ENCODE peak calls at places on chromosomes 16 and 17, in nine cellular contexts. U is stomach, O is ovary, K is right lobe of liver, J is transverse colon, V is upper lobe of left lung, I is A549, Q is heart left ventricle, H is uterus. R is an unnamed sample. For H3K4me1, the result is how much of the 10 kb centered on the place peaks cover.

GRCh38 chr17:29682054-29682453 is 59.3 kb upstream of the CORO6 start:
- DNase-seq in J (no peak), K (no peak), I (no peak), V (no peak), Q (no peak), U (no peak), H (no peak), O (no peak), R (no peak)

GRCh38 chr17:78624461-78625216 is 47.4 kb upstream of the DNAH17 start:
- DNase-seq in K (no peak), H (no peak), I (no peak), U (no peak), J (no peak), Q (no peak), O (no peak), V (no peak), R (peak)

GRCh38 chr17:76562734-76563148 is 22.9 kb downstream of the PRCD start:
- DNase-seq in H (peak), U (no peak), Q (no peak), K (no peak), V (no peak), O (peak), J (no peak), I (no peak), R (no peak)

GRCh38 chr16:67445913-67446907 is 15.3 kb downstream of the HSD11B2 start:
- DNase-seq in V (peak), I (no peak), K (peak), J (peak), Q (peak), O (peak), H (peak), U (peak), R (no peak)

GRCh38 chr17:77728022-77728671 is 230.4 kb upstream of the TNRC6C start:
- DNase-seq in O (no peak), U (no peak), K (no peak), Q (peak), V (no peak), J (no peak), H (peak), I (no peak), R (no peak)

GRCh38 chr17:64074704-64075484 is 54.5 kb upstream of the ICAM2 start:
- DNase-seq in V (no peak), H (no peak), I (peak), O (no peak), K (peak), Q (no peak), J (no peak), U (peak), R (no peak)

GRCh38 chr17:74678541-74678940 is 34.2 kb downstream of the CD300LF start:
- DNase-seq in H (no peak), V (no peak), O (no peak), I (no peak), K (no peak), Q (no peak), J (no peak), U (no peak), R (peak)

GRCh38 chr17:82384730-82385429 is 13.3 kb downstream of the UTS2R start:
- DNase-seq in H (no peak), V (peak), K (peak), O (no peak), J (peak), U (peak), Q (peak), I (peak), R (no peak)

GRCh38 chr16:85519540-85520231 is 93.4 kb upstream of the GSE1 start:
- DNase-seq in K (no peak), O (no peak), J (no peak), H (no peak), Q (no peak), U (no peak), I (no peak), V (no peak), R (no peak)

GRCh38 chr17:66347661-66348604 is 45.5 kb downstream of the PRKCA start:
- DNase-seq in K (no peak), I (no peak), Q (no peak), V (no peak), U (no peak), O (no peak), H (no peak), J (peak), R (no peak)

GRCh38 chr17:61490540-61490975 is 38.3 kb downstream of the TBX4 start:
- DNase-seq in I (peak), J (no peak), U (peak), K (no peak), H (no peak), V (no peak), O (no peak), Q (no peak), R (no peak)

GRCh38 chr17:28849281-28849680 is 5.5 kb upstream of the ERAL1 start:
- DNase-seq in V (no peak), O (no peak), U (no peak), I (no peak), Q (no peak), H (no peak), J (no peak), K (no peak), R (peak)

GRCh38 chr17:67474081-67474661 is 97.1 kb downstream of the PITPNC1 start:
- DNase-seq in Q (peak), K (no peak), I (no peak), U (no peak), O (peak), V (no peak), H (peak), J (no peak), R (no peak)

GRCh38 chr17:21282231-21282630 is 2.3 kb upstream of the MAP2K3 start:
- DNase-seq in K (no peak), H (peak), Q (no peak), I (peak), J (no peak), O (no peak), V (no peak), U (no peak), R (no peak)

GRCh38 chr17:59914274-59914854 is 21.4 kb downstream of the RPS6KB1 start:
- DNase-seq in U (no peak), H (no peak), K (no peak), V (no peak), J (no peak), Q (no peak), I (peak), O (no peak), R (no peak)

GRCh38 chr17:27776882-27777624 is 23.3 kb downstream of the NOS2 start:
- DNase-seq in J (no peak), K (no peak), I (no peak), O (no peak), V (no peak), U (no peak), Q (no peak), H (no peak), R (no peak)

GRCh38 chr17:77212081-77212832 is 71.5 kb downstream of the SEC14L1 start:
- DNase-seq in U (no peak), O (no peak), V (no peak), H (no peak), I (no peak), J (peak), Q (no peak), K (no peak), R (no peak)

GRCh38 chr16:2091722-2092620 is 43.7 kb downstream of the PKD1 start:
- DNase-seq in U (peak), Q (no peak), I (no peak), V (peak), H (no peak), O (no peak), K (no peak), J (peak), R (no peak)
- TF ChIP-seq POLR2A in U (no peak), Q (no peak), I (no peak), V (no peak), H (no peak), O (no peak), K (no peak), J (peak), R (no peak)

GRCh38 chr17:8161289-8162231 is 1.2 kb downstream of the VAMP2 start:
- DNase-seq in I (no peak), U (no peak), H (no peak), O (no peak), V (peak), K (peak), Q (no peak), J (no peak), R (peak)
- H3K4me1 ChIP-seq in I (under half), U (half or more), H (under half), O (under half), V (half or more), K (under half), Q (half or more), J (under half), R (half or more)

GRCh38 chr16:57656342-57656955 is 11.7 kb upstream of the ADGRG3 start:
- DNase-seq in Q (no peak), V (no peak), O (no peak), K (no peak), U (no peak), H (no peak), I (no peak), J (no peak), R (no peak)

GRCh38 chr16:57658878-57659674 is 9.0 kb upstream of the ADGRG3 start:
- DNase-seq in H (no peak), I (no peak), K (no peak), U (no peak), V (peak), J (no peak), O (no peak), Q (no peak), R (peak)

GRCh38 chr16:57658130-57658877 is 9.8 kb upstream of the ADGRG3 start:
- DNase-seq in Q (no peak), J (no peak), U (no peak), H (no peak), V (no peak), I (no peak), K (no peak), O (no peak), R (no peak)

GRCh38 chr16:57653936-57654335 is 14.2 kb upstream of the ADGRG3 start:
- DNase-seq in V (peak), U (no peak), J (no peak), I (no peak), H (peak), O (peak), Q (peak), K (peak), R (peak)

GRCh38 chr16:57657228-57657627 is 10.9 kb upstream of the ADGRG3 start:
- DNase-seq in Q (no peak), O (no peak), H (no peak), J (no peak), U (no peak), I (no peak), V (peak), K (no peak), R (peak)
- TF ChIP-seq POLR2A in Q (no peak), O (no peak), H (no peak), J (no peak), U (no peak), I (no peak), V (no peak), K (no peak), R (no peak)

DNA sequence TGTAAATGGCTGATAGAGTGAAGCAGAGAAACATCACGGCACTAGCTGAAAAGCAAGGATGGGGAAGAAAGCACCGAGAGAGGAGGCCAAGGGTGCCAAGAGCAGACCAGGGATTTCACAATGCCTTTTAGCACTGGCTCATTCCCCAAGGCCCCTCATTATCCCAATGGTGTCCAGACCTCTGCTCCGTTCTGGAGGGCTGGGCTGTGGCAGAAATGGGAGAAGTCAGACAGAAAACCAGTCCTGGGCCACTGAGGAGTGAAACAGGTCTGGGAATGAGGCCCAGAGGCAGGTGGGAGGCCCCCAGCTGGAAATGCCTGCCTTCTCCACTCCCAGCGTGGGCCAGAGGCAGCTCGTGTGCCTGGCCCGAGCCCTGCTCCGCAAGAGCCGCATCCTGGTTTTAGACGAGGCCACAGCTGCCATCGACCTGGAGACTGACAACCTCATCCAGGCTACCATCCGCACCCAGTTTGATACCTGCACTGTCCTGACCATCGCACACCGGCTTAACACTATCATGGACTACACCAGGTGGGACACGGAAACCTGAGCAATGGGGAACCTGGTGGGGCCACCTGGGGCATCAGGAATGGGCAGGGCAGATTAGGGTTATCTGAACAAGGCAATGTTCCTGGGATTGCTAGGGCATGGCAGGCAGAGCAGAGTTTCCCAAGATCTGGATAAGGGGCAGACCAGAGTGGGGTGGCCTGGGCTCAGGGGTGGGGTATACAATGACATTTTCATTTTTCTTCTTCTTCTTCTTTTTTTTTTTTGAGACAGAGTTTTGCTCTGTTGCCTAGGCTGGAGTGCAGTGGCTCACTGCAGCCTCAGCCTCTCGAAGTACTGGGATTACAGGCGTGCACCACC is 20.3 kb downstream of the ANKRD40 start:
- DNase-seq in J (no peak), V (no peak), O (peak), U (no peak), I (no peak), Q (no peak), H (peak), K (no peak), R (no peak)
- H3K4me1 ChIP-seq in J (half or more), V (under half), O (under half), U (half or more), I (half or more), Q (under half), H (under half), K (under half), R (under half)

GRCh38 chr17:17237026-17237799 is at the start of gene FLCN:
- DNase-seq in Q (peak), I (peak), V (peak), J (peak), O (peak), K (peak), H (peak), U (peak), R (peak)
- TF ChIP-seq POLR2A in Q (no peak), I (peak), V (peak), J (peak), O (peak), K (peak), H (peak), U (peak), R (peak)

GRCh38 chr16:81500833-81501521 is 56.4 kb downstream of the CMIP start:
- DNase-seq in I (no peak), K (no peak), Q (no peak), U (no peak), V (no peak), O (no peak), H (no peak), J (no peak), R (peak)

GRCh38 chr16:81497690-81498089 is 53.1 kb downstream of the CMIP start:
- DNase-seq in Q (no peak), J (no peak), O (no peak), K (no peak), I (no peak), H (no peak), U (no peak), V (peak), R (peak)

GRCh38 chr16:81502396-81503060 is 57.9 kb downstream of the CMIP start:
- DNase-seq in K (no peak), H (no peak), V (no peak), O (no peak), J (no peak), I (no peak), Q (no peak), U (no peak), R (peak)

GRCh38 chr16:81498351-81498750 is 53.7 kb downstream of the CMIP start:
- DNase-seq in I (no peak), O (no peak), K (no peak), H (no peak), V (no peak), J (no peak), Q (no peak), U (no peak), R (peak)

GRCh38 chr16:81499576-81500380 is 55.2 kb downstream of the CMIP start:
- DNase-seq in U (no peak), J (no peak), O (no peak), V (no peak), H (no peak), K (no peak), I (no peak), Q (no peak), R (peak)
- H3K4me1 ChIP-seq in U (under half), J (under half), O (under half), V (half or more), H (under half), K (under half), I (half or more), Q (half or more), R (half or more)

DNA sequence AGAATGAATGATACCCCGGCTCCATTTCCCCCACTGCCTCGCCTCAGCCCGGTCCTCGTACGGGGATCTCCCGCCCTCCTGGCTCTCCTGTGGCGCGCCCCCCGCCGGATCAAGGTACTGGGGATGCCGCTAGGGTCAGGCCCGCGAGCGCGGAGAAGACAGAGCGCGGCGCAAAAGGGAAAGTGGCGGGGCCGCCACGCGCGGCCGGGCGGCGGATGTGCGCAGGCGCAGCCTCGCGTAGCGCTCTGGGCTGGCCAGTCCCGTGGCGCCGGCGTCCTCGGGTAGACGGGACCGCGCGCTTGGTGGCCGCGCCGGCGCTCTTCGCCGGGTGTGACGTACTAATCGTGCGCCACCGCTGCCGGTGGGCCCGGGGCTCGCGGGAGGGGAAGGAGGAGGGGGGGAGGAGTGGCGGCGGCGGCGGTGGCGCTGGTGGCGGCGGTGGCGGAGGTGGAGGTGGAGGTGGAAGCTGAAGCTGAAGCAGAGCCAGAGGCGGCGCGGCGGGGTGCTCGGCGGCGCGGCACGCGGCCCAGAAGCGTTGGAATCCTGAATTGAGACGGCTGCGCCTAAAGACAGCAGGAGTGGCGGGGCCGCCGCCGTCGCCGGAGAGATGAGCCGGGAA is at the start of gene SENP3:
- DNase-seq in K (peak), V (peak), U (peak), Q (peak), H (peak), O (peak), J (peak), I (peak), R (peak)
- TF ChIP-seq POLR2A in K (peak), V (no peak), U (no peak), Q (no peak), H (peak), O (peak), J (peak), I (peak), R (no peak)

DNA sequence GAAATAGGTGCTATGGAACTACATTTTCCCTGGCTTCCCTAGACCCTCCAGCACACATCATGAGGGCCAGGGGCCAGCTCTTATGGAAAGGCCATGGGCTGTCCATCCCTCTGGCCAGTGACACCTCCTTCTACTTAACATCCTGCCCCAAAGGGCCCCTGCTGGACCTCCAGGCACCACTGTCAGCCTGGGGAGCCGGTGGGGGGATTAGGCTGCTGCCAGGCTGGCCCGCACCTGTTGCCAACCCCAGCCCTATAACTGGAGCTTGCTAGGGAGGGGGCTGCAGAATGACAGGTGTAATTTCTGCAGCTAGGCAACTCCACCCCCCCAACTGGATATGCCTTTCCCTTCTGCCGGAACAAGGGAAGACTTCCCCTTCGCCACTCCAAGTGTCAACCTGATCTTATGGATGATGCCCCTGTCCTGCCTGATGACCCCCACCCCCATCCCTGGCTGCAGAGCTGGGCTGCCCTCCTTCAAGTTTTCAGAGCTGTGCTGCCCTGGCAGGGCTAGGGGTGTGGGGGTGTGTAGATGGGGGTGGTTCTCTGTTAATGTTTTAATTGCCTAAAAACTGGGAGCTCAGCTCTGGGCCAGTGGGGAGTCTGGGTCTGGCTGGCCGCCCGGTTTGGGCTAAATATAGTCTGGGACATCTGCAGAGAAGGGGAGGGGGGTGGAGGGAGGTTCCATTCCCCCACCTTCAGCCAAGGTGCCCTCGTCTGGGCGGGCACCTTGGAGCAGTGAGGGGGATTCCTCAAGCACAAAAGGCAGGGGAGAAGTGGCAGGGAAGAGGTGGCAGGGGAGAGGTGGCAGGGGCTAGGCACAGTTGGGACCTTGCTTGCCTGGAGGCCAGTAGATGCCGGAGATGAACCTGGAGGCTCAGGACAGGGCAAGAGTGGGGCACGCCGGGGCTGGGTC is 12.8 kb downstream of the RARA start:
- DNase-seq in U (peak), O (peak), Q (peak), H (no peak), J (peak), V (peak), I (no peak), K (peak), R (peak)
- H3K4me1 ChIP-seq in U (half or more), O (half or more), Q (half or more), H (under half), J (half or more), V (half or more), I (half or more), K (under half), R (half or more)

GRCh38 chr17:5942687-5943086 is 127.5 kb upstream of the WSCD1 start:
- DNase-seq in O (no peak), U (no peak), H (no peak), Q (no peak), V (no peak), K (no peak), J (no peak), I (no peak), R (no peak)

GRCh38 chr17:5947701-5948180 is 122.4 kb upstream of the WSCD1 start:
- DNase-seq in O (no peak), V (no peak), K (no peak), H (no peak), Q (no peak), J (no peak), U (no peak), I (no peak), R (no peak)

GRCh38 chr17:5943991-5944390 is 126.2 kb upstream of the WSCD1 start:
- DNase-seq in J (no peak), I (no peak), H (no peak), O (no peak), U (no peak), K (no peak), Q (no peak), V (no peak), R (no peak)

GRCh38 chr17:5941258-5941657 is 128.9 kb upstream of the WSCD1 start:
- DNase-seq in H (no peak), O (no peak), Q (no peak), U (no peak), I (no peak), K (no peak), V (no peak), J (no peak), R (no peak)

GRCh38 chr17:5943232-5943631 is 126.9 kb upstream of the WSCD1 start:
- DNase-seq in I (no peak), Q (no peak), H (no peak), U (no peak), V (no peak), J (no peak), K (no peak), O (no peak), R (no peak)
- TF ChIP-seq POLR2A in I (no peak), Q (no peak), H (no peak), U (no peak), V (no peak), J (no peak), K (no peak), O (no peak), R (no peak)

GRCh38 chr17:6498356-6498755 is 54.1 kb downstream of the PIMREG start:
- DNase-seq in I (no peak), O (no peak), H (no peak), Q (no peak), U (no peak), J (no peak), K (no peak), V (no peak), R (no peak)
- H3K4me1 ChIP-seq in I (under half), O (under half), H (under half), Q (under half), U (under half), J (under half), K (under half), V (under half), R (under half)